ENCODE peak calls at places on chromosomes 1 and 21, in ten cellular contexts. I is CD4-positive, alpha-beta T cell; S is neural progenitor cell; J is mesothelial cell of epicardium; Q is NAMALWA; V is aorta; H is activated T-helper 1 cell treated with anti-CD3 and anti-CD28 coated beads, Interleukin-2, amount 50 U/mL, for 16 hours; X is choroid plexus epithelial cell; O is posterior vena cava; L is NCI-H1436. U is an unnamed sample.

GRCh38 chr1:107555578-107555977 is 409.4 kb downstream of the VAV3 start:
- DNase-seq in J (no peak), I (no peak), O (no peak), H (no peak), L (no peak), V (no peak), Q (no peak), X (no peak), S (no peak), U (no peak)

GRCh38 chr1:207032528-207033017 is at the start of gene C1orf116:
- DNase-seq in X (no peak), J (no peak), L (peak), I (no peak), S (peak), V (no peak), O (no peak), H (no peak), Q (no peak), U (no peak)

GRCh38 chr1:55063562-55063942 is 24.2 kb downstream of the PCSK9 start:
- DNase-seq in O (no peak), V (no peak), S (no peak), X (no peak), L (no peak), H (no peak), I (no peak), Q (no peak), J (no peak), U (no peak)

GRCh38 chr1:110433803-110434202 is 17.1 kb upstream of the PROK1 start:
- DNase-seq in O (no peak), V (peak), X (peak), L (no peak), I (no peak), H (no peak), Q (peak), S (peak), J (no peak), U (peak)

GRCh38 chr1:36166938-36167910 is 11.3 kb downstream of the MAP7D1 start:
- DNase-seq in L (no peak), X (no peak), V (no peak), H (no peak), J (no peak), S (no peak), O (no peak), I (no peak), Q (no peak), U (no peak)

GRCh38 chr21:39386194-39386593 is 37.3 kb upstream of the HMGN1 start:
- DNase-seq in V (peak), H (no peak), O (peak), Q (no peak), S (no peak), L (no peak), J (no peak), X (peak), I (no peak), U (peak)

GRCh38 chr1:203480084-203480483 is 4.5 kb downstream of the PRELP start:
- DNase-seq in J (no peak), V (no peak), S (no peak), L (no peak), O (no peak), I (no peak), Q (no peak), X (peak), H (no peak), U (no peak)

GRCh38 chr1:15457484-15458027 is 1.0 kb downstream of the CELA2A start:
- DNase-seq in O (no peak), I (no peak), L (no peak), S (no peak), Q (no peak), X (no peak), H (no peak), V (no peak), J (no peak), U (no peak)

GRCh38 chr1:87953109-87953508 is 624.4 kb downstream of the LMO4 start:
- DNase-seq in H (no peak), L (no peak), I (no peak), O (no peak), S (no peak), X (no peak), J (no peak), V (no peak), Q (no peak), U (no peak)

GRCh38 chr1:175277778-175278177 is 85.2 kb upstream of the KIAA0040 start:
- DNase-seq in J (no peak), O (no peak), V (no peak), S (no peak), H (no peak), I (no peak), L (no peak), Q (no peak), X (no peak), U (no peak)

GRCh38 chr21:42381347-42381984 is 14.4 kb downstream of the TMPRSS3 start:
- DNase-seq in H (peak), I (peak), Q (peak), X (peak), V (no peak), O (peak), S (peak), L (no peak), J (no peak), U (no peak)

GRCh38 chr1:23684415-23684814 is 7.2 kb upstream of the RPL11 start:
- DNase-seq in Q (no peak), J (no peak), L (no peak), I (no peak), O (no peak), S (no peak), X (no peak), V (no peak), H (no peak), U (no peak)

GRCh38 chr1:51303751-51304196 is 26.6 kb downstream of the TTC39A start:
- DNase-seq in L (no peak), H (no peak), X (peak), O (peak), S (no peak), J (no peak), I (no peak), Q (no peak), V (peak), U (no peak)

GRCh38 chr21:28675265-28676041 is 317.2 kb downstream of the LTN1 start:
- DNase-seq in X (peak), Q (no peak), V (no peak), H (no peak), O (no peak), J (no peak), S (no peak), I (no peak), L (no peak), U (no peak)

GRCh38 chr1:8121261-8122159 is 95.4 kb upstream of the ERRFI1 start:
- DNase-seq in O (no peak), V (peak), S (no peak), X (peak), I (no peak), J (no peak), Q (no peak), H (no peak), L (no peak), U (no peak)

GRCh38 chr1:200445213-200445612 is 35.4 kb upstream of the ZNF281 start:
- DNase-seq in S (no peak), L (no peak), Q (no peak), O (no peak), H (no peak), J (no peak), X (peak), I (no peak), V (no peak), U (no peak)

GRCh38 chr1:182786223-182787001 is 3.2 kb upstream of the NPL start:
- DNase-seq in L (peak), X (peak), V (peak), H (no peak), I (peak), S (peak), O (peak), Q (peak), J (peak), U (peak)

GRCh38 chr21:14943636-14944035 is 121.2 kb downstream of the NRIP1 start:
- DNase-seq in V (no peak), J (no peak), H (no peak), L (no peak), O (no peak), X (peak), S (no peak), Q (no peak), I (no peak), U (no peak)

GRCh38 chr1:199174336-199174735 is 535.5 kb downstream of the PTPRC start:
- DNase-seq in J (no peak), L (no peak), H (no peak), O (no peak), Q (no peak), S (no peak), V (no peak), X (no peak), I (no peak), U (no peak)

GRCh38 chr1:222892137-222892763 is 77.4 kb downstream of the DISP1 start:
- DNase-seq in S (no peak), L (no peak), J (no peak), I (no peak), X (peak), O (no peak), H (no peak), Q (no peak), V (no peak), U (no peak)

GRCh38 chr1:37621326-37621870 is 13.3 kb downstream of the RSPO1 start:
- DNase-seq in O (peak), H (no peak), V (no peak), I (no peak), X (no peak), Q (no peak), J (no peak), L (no peak), S (no peak), U (no peak)

GRCh38 chr1:229280037-229280828 is 9.3 kb downstream of the RAB4A start:
- DNase-seq in I (no peak), S (no peak), X (no peak), J (no peak), V (no peak), L (no peak), H (no peak), O (no peak), Q (no peak), U (no peak)

GRCh38 chr1:31753623-31754349 is 10.4 kb downstream of the ADGRB2 start:
- DNase-seq in O (no peak), Q (no peak), H (no peak), I (no peak), L (peak), J (no peak), V (peak), X (peak), S (no peak), U (peak)

GRCh38 chr1:234111458-234112142 is 207.1 kb downstream of the SLC35F3 start:
- DNase-seq in J (no peak), O (no peak), L (peak), Q (no peak), S (peak), H (no peak), X (peak), I (no peak), V (no peak), U (peak)

GRCh38 chr1:41728403-41729202 is 190.1 kb downstream of the HIVEP3 start:
- DNase-seq in I (peak), L (peak), S (no peak), X (no peak), H (peak), O (no peak), J (no peak), V (peak), Q (peak), U (no peak)

GRCh38 chr1:112337028-112337531 is 58.9 kb upstream of the CTTNBP2NL start:
- DNase-seq in I (no peak), S (peak), Q (peak), J (no peak), V (peak), L (peak), H (no peak), X (peak), O (no peak), U (peak)

GRCh38 chr1:56531624-56532358 is 47.6 kb downstream of the PLPP3 start:
- DNase-seq in L (no peak), I (no peak), Q (no peak), S (no peak), H (no peak), X (no peak), O (no peak), J (no peak), V (no peak), U (no peak)

GRCh38 chr1:69611316-69611715 is 43.6 kb downstream of the LRRC7 start:
- DNase-seq in Q (no peak), V (no peak), X (no peak), S (no peak), L (no peak), I (no peak), J (no peak), H (no peak), O (no peak), U (no peak)

GRCh38 chr21:26939532-26940181 is 27.2 kb downstream of the ADAMTS5 start:
- DNase-seq in S (no peak), L (no peak), J (no peak), X (peak), V (no peak), H (no peak), Q (no peak), O (no peak), I (no peak), U (peak)